ENCODE peak calls at places on chromosomes 2 and 18, in four cellular contexts. P, L, N and Y are unnamed samples.

GRCh38 chr2:98909381-98910211 is 26.4 kb downstream of the CRACDL start:
- DNase-seq in P (peak), L (peak), N (peak), Y (peak)

GRCh38 chr2:67625178-67625577 is 228.0 kb downstream of the ETAA1 start:
- DNase-seq in P (peak), L (no peak), N (no peak), Y (no peak)

GRCh38 chr2:217178366-217178765 is 318.5 kb upstream of the TNP1 start:
- DNase-seq in P (no peak), L (no peak), N (no peak), Y (no peak)

GRCh38 chr2:196617430-196617829 is 22.1 kb upstream of the CCDC150 start:
- DNase-seq in P (no peak), L (no peak), N (no peak), Y (no peak)

GRCh38 chr18:7607535-7608173 is 40.5 kb downstream of the PTPRM start:
- DNase-seq in P (no peak), L (no peak), N (no peak), Y (no peak)

GRCh38 chr18:55407191-55407590 is 180.8 kb downstream of the TCF4 start:
- DNase-seq in P (no peak), L (no peak), N (no peak), Y (no peak)

GRCh38 chr2:12498703-12499102 is 218.0 kb upstream of the TRIB2 start:
- DNase-seq in P (peak), L (no peak), N (no peak), Y (peak)

GRCh38 chr2:71713581-71714580 is 260.5 kb downstream of the DYSF start:
- DNase-seq in P (peak), L (no peak), N (no peak), Y (no peak)

GRCh38 chr2:30236591-30237245 is 5.4 kb downstream of the LBH start:
- DNase-seq in P (no peak), L (peak), N (no peak), Y (no peak)

GRCh38 chr2:241019441-241020139 is 21.2 kb downstream of the SNED1 start:
- DNase-seq in P (no peak), L (no peak), N (no peak), Y (no peak)

GRCh38 chr2:32993140-32993539 is 46.4 kb downstream of the LTBP1 start:
- DNase-seq in P (no peak), L (no peak), N (no peak), Y (no peak)

GRCh38 chr18:9738266-9738969 is 30.3 kb downstream of the RAB31 start:
- DNase-seq in P (no peak), L (no peak), N (no peak), Y (no peak)

GRCh38 chr18:21131698-21132230 is 20.2 kb upstream of the ROCK1 start:
- DNase-seq in P (no peak), L (no peak), N (no peak), Y (no peak)

GRCh38 chr2:234368861-234369261 is 128.0 kb downstream of the ARL4C start:
- DNase-seq in P (peak), L (no peak), N (no peak), Y (peak)

GRCh38 chr18:50111398-50111797 is 83.5 kb downstream of the MYO5B start:
- DNase-seq in P (no peak), L (no peak), N (no peak), Y (no peak)

GRCh38 chr18:44668280-44668975 is 12.3 kb upstream of the SETBP1 start:
- DNase-seq in P (no peak), L (no peak), N (no peak), Y (peak)

GRCh38 chr2:253202-253638 is 10.6 kb downstream of the SH3YL1 start:
- DNase-seq in P (no peak), L (no peak), N (no peak), Y (no peak)

GRCh38 chr2:228600265-228600664 is 418.8 kb upstream of the SPHKAP start:
- DNase-seq in P (peak), L (no peak), N (no peak), Y (no peak)

GRCh38 chr2:86138736-86139625 is 32.9 kb downstream of the PTCD3 start:
- DNase-seq in P (no peak), L (no peak), N (no peak), Y (no peak)

GRCh38 chr18:3593381-3593903 is 143.5 kb downstream of the TGIF1 start:
- DNase-seq in P (peak), L (no peak), N (no peak), Y (peak)

GRCh38 chr18:30683836-30684235 is 358.7 kb downstream of the DSC3 start:
- DNase-seq in P (no peak), L (no peak), N (no peak), Y (no peak)

GRCh38 chr18:30684825-30685481 is 357.6 kb downstream of the DSC3 start:
- DNase-seq in P (no peak), L (peak), N (no peak), Y (peak)

GRCh38 chr18:30689216-30689615 is 353.3 kb downstream of the DSC3 start:
- DNase-seq in P (no peak), L (no peak), N (no peak), Y (peak)

GRCh38 chr18:30682667-30683066 is 359.9 kb downstream of the DSC3 start:
- DNase-seq in P (no peak), L (no peak), N (no peak), Y (no peak)

DNA sequence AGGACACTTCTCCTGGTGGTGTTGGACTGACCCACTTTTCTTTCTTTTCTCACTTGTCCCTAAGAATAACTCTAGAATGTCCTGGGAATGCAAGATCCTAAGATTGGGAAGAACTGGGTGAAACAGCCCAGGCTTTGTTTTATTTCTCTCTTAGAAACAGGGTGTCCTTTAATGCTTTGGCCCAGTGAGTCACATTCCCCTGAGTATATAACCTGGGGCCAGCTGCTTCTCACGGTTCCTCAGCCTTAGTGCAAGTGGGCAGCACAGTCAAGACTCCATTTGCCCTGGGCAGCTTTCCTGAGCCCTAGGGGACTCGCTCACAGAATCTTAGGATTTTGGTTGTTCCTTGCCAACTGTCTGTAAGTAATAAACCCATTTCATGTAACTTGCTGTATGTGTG is 355.0 kb downstream of the DSC3 start:
- DNase-seq in P (no peak), L (no peak), N (no peak), Y (no peak)
- H3K56ac ChIP-seq in P (no peak), L (no peak), N (no peak), Y (no peak)

GRCh38 chr2:37829616-37830385 is 95.3 kb upstream of the RMDN2 start:
- DNase-seq in P (no peak), L (no peak), N (no peak), Y (no peak)
- H2BK5ac ChIP-seq in P (peak), L (no peak), N (no peak), Y (no peak)

GRCh38 chr2:205220559-205220958 is 461.7 kb upstream of the NRP2 start:
- DNase-seq in P (no peak), L (no peak), N (no peak), Y (peak)

GRCh38 chr2:205217004-205217403 is 465.3 kb upstream of the NRP2 start:
- DNase-seq in P (no peak), L (no peak), N (no peak), Y (no peak)

GRCh38 chr2:205216092-205216491 is 466.2 kb upstream of the NRP2 start:
- DNase-seq in P (no peak), L (no peak), N (no peak), Y (no peak)

GRCh38 chr2:205218056-205218455 is 464.2 kb upstream of the NRP2 start:
- DNase-seq in P (peak), L (no peak), N (no peak), Y (no peak)

GRCh38 chr2:205216580-205216979 is 465.7 kb upstream of the NRP2 start:
- DNase-seq in P (no peak), L (no peak), N (no peak), Y (no peak)
- H3K56ac ChIP-seq in P (no peak), L (no peak), N (no peak), Y (no peak)

DNA sequence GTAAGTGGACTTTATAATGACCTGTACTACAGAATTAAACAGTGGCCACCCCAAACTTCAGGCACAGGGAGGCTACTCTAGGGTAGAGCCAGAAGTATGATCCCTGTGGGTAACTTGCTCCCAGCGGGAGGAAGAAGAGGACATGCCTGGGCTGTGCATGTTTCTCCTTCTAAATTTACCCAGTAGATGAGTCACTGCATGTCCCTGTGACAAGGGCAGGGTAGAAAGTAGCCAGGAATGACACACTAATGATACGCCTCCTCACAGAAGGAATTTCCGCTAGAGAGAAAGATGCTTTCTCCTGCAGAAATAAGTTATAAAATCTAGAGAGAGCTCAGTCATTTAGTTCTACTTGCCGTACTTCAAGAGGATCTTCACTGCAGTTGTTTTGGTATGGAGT is 7.5 kb downstream of the ACYP2 start:
- DNase-seq in P (peak), L (no peak), N (no peak), Y (no peak)
- H2BK5ac ChIP-seq in P (peak), L (no peak), N (no peak), Y (no peak)

GRCh38 chr2:173740639-173741038 is 224.5 kb downstream of the SP3 start:
- DNase-seq in P (no peak), L (no peak), N (no peak), Y (no peak)

DNA sequence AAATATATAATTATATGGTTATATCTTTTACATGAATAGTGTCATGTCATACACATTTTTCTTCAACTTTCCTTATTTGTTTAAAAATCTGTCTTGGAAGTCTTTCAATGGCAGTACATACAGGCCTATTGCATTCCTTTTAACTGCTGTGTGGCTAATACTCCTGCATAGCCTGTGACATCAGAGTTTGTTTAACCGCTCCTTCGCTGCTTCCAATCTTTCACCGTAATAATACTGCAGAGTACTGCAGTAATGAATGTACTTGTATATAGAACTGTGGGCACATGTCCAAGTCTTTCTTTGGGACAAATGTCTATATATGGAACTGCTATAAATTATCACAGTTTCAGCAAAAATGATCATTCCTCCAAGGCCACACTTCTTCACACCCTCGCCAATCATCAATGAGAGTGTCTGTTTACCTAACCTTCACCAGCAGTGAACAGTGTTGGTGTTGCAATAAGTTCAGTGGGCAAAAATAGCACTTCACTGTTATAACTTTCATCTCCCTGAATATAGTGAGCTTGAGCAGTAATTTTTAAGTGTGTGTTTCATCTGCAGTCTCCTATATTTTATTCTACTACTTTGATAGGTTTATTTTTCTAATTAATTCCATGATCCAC is 230.4 kb downstream of the SP3 start:
- DNase-seq in P (peak), L (no peak), N (no peak), Y (no peak)
- H3K56ac ChIP-seq in P (no peak), L (no peak), N (no peak), Y (no peak)

DNA sequence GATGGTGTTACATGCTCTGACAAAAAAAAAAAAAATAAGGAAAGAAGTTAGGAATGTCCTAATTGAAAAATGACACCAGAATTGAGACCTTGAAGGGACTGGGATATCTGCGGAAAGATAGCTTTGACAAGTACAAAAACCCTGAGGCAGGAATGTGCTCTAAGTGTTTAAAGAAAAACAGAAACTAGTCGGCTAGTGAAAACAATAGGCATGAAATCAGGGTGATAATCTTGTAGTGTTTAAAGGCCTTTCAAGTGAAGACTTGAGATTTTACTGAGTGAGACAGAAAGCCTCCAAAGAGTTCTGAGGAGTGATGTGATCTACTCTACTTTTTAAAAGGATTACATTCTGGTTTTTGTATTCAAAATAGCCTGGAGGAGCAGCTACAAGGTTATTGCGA is 107.4 kb downstream of the COBLL1 start:
- DNase-seq in P (no peak), L (no peak), N (no peak), Y (peak)
- H2BK5ac ChIP-seq in P (no peak), L (no peak), N (no peak), Y (no peak)